ENCODE peak calls at places on chromosomes 13 and 19, in five cellular contexts. One of them, this sample, is unnamed.

GRCh38 chr19:35153701-35154534 is 617 bp upstream of the FXYD5 start:
- DNase-seq in T-helper 22 cell: peak
- DNase-seq in MM.1S: peak
- DNase-seq in kidney epithelial cell: no peak
- DNase-seq in psoas muscle: peak
- DNase-seq in this sample: peak

GRCh38 chr19:45952691-45953505 is 20.8 kb downstream of the NOVA2 start:
- DNase-seq in T-helper 22 cell: no peak
- DNase-seq in MM.1S: peak
- DNase-seq in kidney epithelial cell: no peak
- DNase-seq in psoas muscle: peak
- DNase-seq in this sample: no peak

GRCh38 chr19:16141043-16141442 is 2.4 kb upstream of the HSH2D start:
- DNase-seq in T-helper 22 cell: no peak
- DNase-seq in MM.1S: peak
- DNase-seq in kidney epithelial cell: no peak
- DNase-seq in psoas muscle: no peak
- DNase-seq in this sample: no peak

GRCh38 chr19:5090780-5091575 is 122.1 kb downstream of the KDM4B start:
- DNase-seq in T-helper 22 cell: no peak
- DNase-seq in MM.1S: no peak
- DNase-seq in kidney epithelial cell: no peak
- DNase-seq in psoas muscle: no peak
- DNase-seq in this sample: no peak

GRCh38 chr19:7673995-7674667 is 2.8 kb upstream of the MCEMP1 start:
- DNase-seq in T-helper 22 cell: no peak
- DNase-seq in MM.1S: peak
- DNase-seq in kidney epithelial cell: no peak
- DNase-seq in psoas muscle: peak
- DNase-seq in this sample: no peak

GRCh38 chr19:40367577-40368434 is 19.3 kb downstream of the PLD3 start:
- DNase-seq in T-helper 22 cell: no peak
- DNase-seq in MM.1S: no peak
- DNase-seq in kidney epithelial cell: no peak
- DNase-seq in psoas muscle: no peak
- DNase-seq in this sample: no peak

GRCh38 chr19:13824703-13825102 is 29.5 kb downstream of the ZSWIM4 start:
- DNase-seq in T-helper 22 cell: no peak
- DNase-seq in MM.1S: no peak
- DNase-seq in kidney epithelial cell: no peak
- DNase-seq in psoas muscle: no peak
- DNase-seq in this sample: no peak

GRCh38 chr13:88617176-88617575 is 946.0 kb downstream of the SLITRK5 start:
- DNase-seq in T-helper 22 cell: no peak
- DNase-seq in MM.1S: no peak
- DNase-seq in kidney epithelial cell: no peak
- DNase-seq in psoas muscle: no peak
- DNase-seq in this sample: no peak

GRCh38 chr19:38653028-38653571 is 5.7 kb downstream of the ACTN4 start:
- DNase-seq in T-helper 22 cell: no peak
- DNase-seq in MM.1S: no peak
- DNase-seq in kidney epithelial cell: no peak
- DNase-seq in psoas muscle: no peak
- DNase-seq in this sample: no peak

GRCh38 chr19:38324431-38324830 is 4.8 kb downstream of the KCNK6 start:
- DNase-seq in T-helper 22 cell: no peak
- DNase-seq in MM.1S: no peak
- DNase-seq in kidney epithelial cell: no peak
- DNase-seq in psoas muscle: no peak
- DNase-seq in this sample: no peak

GRCh38 chr13:110521296-110521680 is 40.2 kb downstream of the RAB20 start:
- DNase-seq in T-helper 22 cell: no peak
- DNase-seq in MM.1S: no peak
- DNase-seq in kidney epithelial cell: no peak
- DNase-seq in psoas muscle: no peak
- DNase-seq in this sample: no peak

GRCh38 chr13:42266464-42266863 is 5.5 kb upstream of the AKAP11 start:
- DNase-seq in T-helper 22 cell: no peak
- DNase-seq in MM.1S: no peak
- DNase-seq in kidney epithelial cell: no peak
- DNase-seq in psoas muscle: no peak
- DNase-seq in this sample: no peak

GRCh38 chr19:35995655-35995993 is 636 bp downstream of the SDHAF1 start:
- DNase-seq in T-helper 22 cell: no peak
- DNase-seq in MM.1S: peak
- DNase-seq in kidney epithelial cell: no peak
- DNase-seq in psoas muscle: peak
- DNase-seq in this sample: peak

GRCh38 chr19:52896431-52897148 is 845 bp downstream of the ZNF320 start:
- DNase-seq in T-helper 22 cell: no peak
- DNase-seq in MM.1S: no peak
- DNase-seq in kidney epithelial cell: no peak
- DNase-seq in psoas muscle: peak
- DNase-seq in this sample: no peak

GRCh38 chr13:21673592-21674270 is 2.9 kb downstream of the FGF9 start:
- DNase-seq in T-helper 22 cell: no peak
- DNase-seq in MM.1S: peak
- DNase-seq in kidney epithelial cell: no peak
- DNase-seq in psoas muscle: peak
- DNase-seq in this sample: peak

GRCh38 chr19:31943778-31944177 is 401.6 kb upstream of the ZNF507 start:
- DNase-seq in T-helper 22 cell: no peak
- DNase-seq in MM.1S: no peak
- DNase-seq in kidney epithelial cell: no peak
- DNase-seq in psoas muscle: no peak
- DNase-seq in this sample: no peak

GRCh38 chr13:27533155-27533643 is 82.8 kb upstream of the MTIF3 start:
- DNase-seq in T-helper 22 cell: no peak
- DNase-seq in MM.1S: peak
- DNase-seq in kidney epithelial cell: peak
- DNase-seq in psoas muscle: peak
- DNase-seq in this sample: peak

GRCh38 chr19:12272386-12272785 is 22.3 kb downstream of the ZNF44 start:
- DNase-seq in T-helper 22 cell: no peak
- DNase-seq in MM.1S: no peak
- DNase-seq in kidney epithelial cell: no peak
- DNase-seq in psoas muscle: no peak
- DNase-seq in this sample: no peak

GRCh38 chr13:95797016-95797415 is 120.1 kb downstream of the DNAJC3 start:
- DNase-seq in T-helper 22 cell: no peak
- DNase-seq in MM.1S: no peak
- DNase-seq in kidney epithelial cell: no peak
- DNase-seq in psoas muscle: no peak
- DNase-seq in this sample: no peak

GRCh38 chr13:20129076-20129475 is 31.8 kb downstream of the GJA3 start:
- DNase-seq in T-helper 22 cell: no peak
- DNase-seq in MM.1S: no peak
- DNase-seq in kidney epithelial cell: no peak
- DNase-seq in psoas muscle: no peak
- DNase-seq in this sample: no peak

GRCh38 chr13:113545455-113545930 is 39.1 kb upstream of the TFDP1 start:
- DNase-seq in T-helper 22 cell: no peak
- DNase-seq in MM.1S: no peak
- DNase-seq in kidney epithelial cell: no peak
- DNase-seq in psoas muscle: no peak
- DNase-seq in this sample: no peak

GRCh38 chr13:110113284-110113764 is 193.6 kb downstream of the COL4A1 start:
- DNase-seq in T-helper 22 cell: no peak
- DNase-seq in MM.1S: no peak
- DNase-seq in kidney epithelial cell: no peak
- DNase-seq in psoas muscle: peak
- DNase-seq in this sample: no peak

GRCh38 chr13:98847780-98848179 is 95.3 kb upstream of the SLC15A1 start:
- DNase-seq in T-helper 22 cell: no peak
- DNase-seq in MM.1S: no peak
- DNase-seq in kidney epithelial cell: no peak
- DNase-seq in psoas muscle: no peak
- DNase-seq in this sample: no peak

GRCh38 chr19:52198678-52199077 is 8.8 kb downstream of the PPP2R1A start:
- DNase-seq in T-helper 22 cell: no peak
- DNase-seq in MM.1S: no peak
- DNase-seq in kidney epithelial cell: no peak
- DNase-seq in psoas muscle: no peak
- DNase-seq in this sample: no peak

GRCh38 chr19:8487137-8487851 is 15.1 kb downstream of the PRAM1 start:
- DNase-seq in T-helper 22 cell: peak
- DNase-seq in MM.1S: no peak
- DNase-seq in kidney epithelial cell: no peak
- DNase-seq in psoas muscle: no peak
- DNase-seq in this sample: peak

GRCh38 chr13:48761256-48761655 is 107.5 kb downstream of the CYSLTR2 start:
- DNase-seq in T-helper 22 cell: no peak
- DNase-seq in MM.1S: no peak
- DNase-seq in kidney epithelial cell: no peak
- DNase-seq in psoas muscle: no peak
- DNase-seq in this sample: no peak

GRCh38 chr13:111031531-111031961 is 83.6 kb upstream of the ARHGEF7 start:
- DNase-seq in T-helper 22 cell: no peak
- DNase-seq in MM.1S: no peak
- DNase-seq in kidney epithelial cell: no peak
- DNase-seq in psoas muscle: peak
- DNase-seq in this sample: peak

GRCh38 chr13:95137096-95137495 is 164.2 kb downstream of the ABCC4 start:
- DNase-seq in T-helper 22 cell: no peak
- DNase-seq in MM.1S: no peak
- DNase-seq in kidney epithelial cell: peak
- DNase-seq in psoas muscle: no peak
- DNase-seq in this sample: no peak

GRCh38 chr19:20664917-20665781 is 3.8 kb upstream of the ZNF626 start:
- DNase-seq in T-helper 22 cell: no peak
- DNase-seq in MM.1S: peak
- DNase-seq in kidney epithelial cell: no peak
- DNase-seq in psoas muscle: peak
- DNase-seq in this sample: no peak

GRCh38 chr19:39506944-39507714 is 7.8 kb upstream of the SELENOV start:
- DNase-seq in T-helper 22 cell: no peak
- DNase-seq in MM.1S: no peak
- DNase-seq in kidney epithelial cell: peak
- DNase-seq in psoas muscle: no peak
- DNase-seq in this sample: peak

GRCh38 chr19:45812297-45812696 is 2.8 kb downstream of the RSPH6A start:
- DNase-seq in T-helper 22 cell: no peak
- DNase-seq in MM.1S: no peak
- DNase-seq in kidney epithelial cell: no peak
- DNase-seq in psoas muscle: no peak
- DNase-seq in this sample: no peak

GRCh38 chr19:15466851-15467733 is 2.7 kb upstream of the RASAL3 start:
- DNase-seq in T-helper 22 cell: peak
- DNase-seq in MM.1S: peak
- DNase-seq in kidney epithelial cell: no peak
- DNase-seq in psoas muscle: no peak
- DNase-seq in this sample: peak

GRCh38 chr13:37540228-37540627 is 58.3 kb downstream of the POSTN start:
- DNase-seq in T-helper 22 cell: no peak
- DNase-seq in MM.1S: no peak
- DNase-seq in kidney epithelial cell: no peak
- DNase-seq in psoas muscle: no peak
- DNase-seq in this sample: no peak

GRCh38 chr13:51733656-51734334 is 70.2 kb downstream of the DHRS12 start:
- DNase-seq in T-helper 22 cell: no peak
- DNase-seq in MM.1S: no peak
- DNase-seq in kidney epithelial cell: no peak
- DNase-seq in psoas muscle: no peak
- DNase-seq in this sample: no peak

GRCh38 chr13:47334173-47334572 is 437.3 kb upstream of the HTR2A start:
- DNase-seq in T-helper 22 cell: no peak
- DNase-seq in MM.1S: no peak
- DNase-seq in kidney epithelial cell: peak
- DNase-seq in psoas muscle: no peak
- DNase-seq in this sample: no peak

GRCh38 chr13:97986841-97987240 is 33.4 kb downstream of the IPO5 start:
- DNase-seq in T-helper 22 cell: no peak
- DNase-seq in MM.1S: peak
- DNase-seq in kidney epithelial cell: no peak
- DNase-seq in psoas muscle: no peak
- DNase-seq in this sample: no peak

GRCh38 chr13:23754506-23754905 is 134.7 kb downstream of the MIPEP start:
- DNase-seq in T-helper 22 cell: no peak
- DNase-seq in MM.1S: no peak
- DNase-seq in kidney epithelial cell: no peak
- DNase-seq in psoas muscle: no peak
- DNase-seq in this sample: peak

GRCh38 chr13:102709536-102709935 is 14.7 kb upstream of the METTL21C start:
- DNase-seq in T-helper 22 cell: no peak
- DNase-seq in MM.1S: no peak
- DNase-seq in kidney epithelial cell: no peak
- DNase-seq in psoas muscle: no peak
- DNase-seq in this sample: no peak